ENCODE peak calls at places on chromosomes 13 and 19, in four cellular contexts. One of them, this sample, is unnamed.

GRCh38 chr13:97328222-97328790 is 105.7 kb upstream of the RAP2A start:
- DNase-seq in H1: no peak
- DNase-seq in IMR-90: peak
- DNase-seq in H9: peak
- DNase-seq in this sample: peak

GRCh38 chr19:51701468-51702100 is 8.5 kb downstream of the SPACA6 start:
- DNase-seq in H9: no peak
- DNase-seq in IMR-90: no peak
- DNase-seq in H1: no peak
- DNase-seq in this sample: no peak

GRCh38 chr13:21675095-21676007 is 4.5 kb downstream of the FGF9 start:
- DNase-seq in H9: peak
- DNase-seq in IMR-90: no peak
- DNase-seq in H1: peak
- DNase-seq in this sample: peak

GRCh38 chr19:58554494-58555368 is at the start of gene CHMP2A:
- DNase-seq in H9: peak
- DNase-seq in H1: peak
- DNase-seq in IMR-90: peak
- DNase-seq in this sample: peak

GRCh38 chr19:45076029-45076850 is at the start of gene ZNF296:
- DNase-seq in H9: peak
- DNase-seq in H1: peak
- DNase-seq in IMR-90: no peak
- DNase-seq in this sample: peak

GRCh38 chr13:20702945-20703784 is at the start of gene IL17D:
- DNase-seq in IMR-90: no peak
- DNase-seq in H1: peak
- DNase-seq in H9: no peak
- DNase-seq in this sample: no peak

GRCh38 chr19:43704002-43704705 is 11.7 kb upstream of the IRGC start:
- DNase-seq in IMR-90: no peak
- DNase-seq in H1: no peak
- DNase-seq in H9: no peak
- DNase-seq in this sample: no peak

GRCh38 chr19:43474986-43475705 is 9.7 kb upstream of the LYPD3 start:
- DNase-seq in IMR-90: peak
- DNase-seq in H9: peak
- DNase-seq in H1: peak
- DNase-seq in this sample: peak

GRCh38 chr19:41541990-41542584 is 33.9 kb upstream of the CEACAM21 start:
- DNase-seq in IMR-90: peak
- DNase-seq in H1: peak
- DNase-seq in H9: peak
- DNase-seq in this sample: peak

GRCh38 chr19:6610934-6611370 is 20.0 kb upstream of the CD70 start:
- DNase-seq in H9: no peak
- DNase-seq in IMR-90: peak
- DNase-seq in H1: no peak
- DNase-seq in this sample: no peak

GRCh38 chr19:46976845-46977320 is 42.8 kb upstream of the NPAS1 start:
- DNase-seq in IMR-90: peak
- DNase-seq in H9: peak
- DNase-seq in H1: no peak
- DNase-seq in this sample: peak

GRCh38 chr13:20528451-20528850 is 2.8 kb upstream of the CRYL1 start:
- DNase-seq in IMR-90: no peak
- DNase-seq in H9: no peak
- DNase-seq in H1: no peak
- DNase-seq in this sample: no peak

GRCh38 chr19:7636691-7637373 is at the start of gene STXBP2:
- DNase-seq in IMR-90: no peak
- DNase-seq in H9: peak
- DNase-seq in H1: peak
- DNase-seq in this sample: peak

GRCh38 chr19:40331052-40331451 is 17.1 kb downstream of the C19orf47 start:
- DNase-seq in H1: no peak
- DNase-seq in H9: no peak
- DNase-seq in IMR-90: no peak
- DNase-seq in this sample: no peak

GRCh38 chr19:4130635-4131438 is 6.9 kb upstream of the MAP2K2 start:
- DNase-seq in H1: no peak
- DNase-seq in H9: no peak
- DNase-seq in IMR-90: peak
- DNase-seq in this sample: no peak

GRCh38 chr13:22047082-22047784 is 376.4 kb downstream of the FGF9 start:
- DNase-seq in IMR-90: peak
- DNase-seq in H1: no peak
- DNase-seq in H9: no peak
- DNase-seq in this sample: no peak

GRCh38 chr19:46916971-46917370 is 56.2 kb downstream of the ARHGAP35 start:
- DNase-seq in H9: no peak
- DNase-seq in IMR-90: no peak
- DNase-seq in H1: no peak
- DNase-seq in this sample: no peak

GRCh38 chr19:18479964-18480723 is 41.7 kb downstream of the ELL start:
- DNase-seq in H9: no peak
- DNase-seq in H1: no peak
- DNase-seq in IMR-90: peak
- DNase-seq in this sample: no peak

GRCh38 chr19:38389957-38390924 is 1.7 kb downstream of the SPRED3 start:
- DNase-seq in H1: no peak
- DNase-seq in H9: no peak
- DNase-seq in IMR-90: no peak
- DNase-seq in this sample: peak

GRCh38 chr13:84430015-84430414 is 547.7 kb upstream of the SLITRK1 start:
- DNase-seq in IMR-90: peak
- DNase-seq in H9: no peak
- DNase-seq in H1: no peak
- DNase-seq in this sample: no peak

GRCh38 chr13:50353651-50354415 is 338.6 kb downstream of the KCNRG start:
- DNase-seq in IMR-90: peak
- DNase-seq in H1: no peak
- DNase-seq in H9: no peak
- DNase-seq in this sample: no peak

GRCh38 chr13:50104493-50104892 is 89.2 kb downstream of the KCNRG start:
- DNase-seq in IMR-90: peak
- DNase-seq in H1: no peak
- DNase-seq in H9: no peak
- DNase-seq in this sample: peak

GRCh38 chr13:33723365-33723764 is 94.6 kb upstream of the RFC3 start:
- DNase-seq in H1: no peak
- DNase-seq in H9: no peak
- DNase-seq in IMR-90: no peak
- DNase-seq in this sample: no peak

GRCh38 chr13:90448466-90449037 is 898.9 kb upstream of the MIR17HG start:
- DNase-seq in H9: no peak
- DNase-seq in H1: no peak
- DNase-seq in IMR-90: no peak
- DNase-seq in this sample: no peak

GRCh38 chr13:40271511-40271910 is 394.9 kb downstream of the FOXO1 start:
- DNase-seq in IMR-90: no peak
- DNase-seq in H1: no peak
- DNase-seq in H9: no peak
- DNase-seq in this sample: no peak

GRCh38 chr13:20156711-20157110 is 4.1 kb downstream of the GJA3 start:
- DNase-seq in H9: peak
- DNase-seq in IMR-90: no peak
- DNase-seq in H1: no peak
- DNase-seq in this sample: no peak

GRCh38 chr19:1474765-1475351 is 4.2 kb downstream of the C19orf25 start:
- DNase-seq in H1: no peak
- DNase-seq in H9: no peak
- DNase-seq in IMR-90: no peak
- DNase-seq in this sample: no peak

GRCh38 chr13:75052616-75053015 is 429.4 kb downstream of the TBC1D4 start:
- DNase-seq in IMR-90: no peak
- DNase-seq in H1: no peak
- DNase-seq in H9: no peak
- DNase-seq in this sample: no peak

GRCh38 chr13:78784017-78784745 is 125.2 kb upstream of the OBI1 start:
- DNase-seq in H1: no peak
- DNase-seq in H9: no peak
- DNase-seq in IMR-90: no peak
- DNase-seq in this sample: no peak

GRCh38 chr19:45179063-45179847 is 671 bp downstream of the BLOC1S3 start:
- DNase-seq in H1: no peak
- DNase-seq in H9: no peak
- DNase-seq in IMR-90: peak
- DNase-seq in this sample: no peak

GRCh38 chr19:4474504-4475136 is 2.5 kb downstream of the HDGFL2 start:
- DNase-seq in H1: peak
- DNase-seq in H9: peak
- DNase-seq in IMR-90: peak
- DNase-seq in this sample: peak

GRCh38 chr13:80313668-80314278 is 27.2 kb downstream of the SPRY2 start:
- DNase-seq in H1: no peak
- DNase-seq in H9: no peak
- DNase-seq in IMR-90: peak
- DNase-seq in this sample: no peak

GRCh38 chr13:113666951-113667701 is at the start of gene GRK1:
- DNase-seq in IMR-90: no peak
- DNase-seq in H1: no peak
- DNase-seq in H9: no peak
- DNase-seq in this sample: peak

GRCh38 chr19:5717215-5717614 is 2.7 kb downstream of the LONP1 start:
- DNase-seq in H9: no peak
- DNase-seq in IMR-90: no peak
- DNase-seq in H1: no peak
- DNase-seq in this sample: no peak

GRCh38 chr19:31478241-31478640 is 129.0 kb upstream of the TSHZ3 start:
- DNase-seq in IMR-90: no peak
- DNase-seq in H9: no peak
- DNase-seq in H1: no peak
- DNase-seq in this sample: no peak

GRCh38 chr13:50219743-50220142 is 204.5 kb downstream of the KCNRG start:
- DNase-seq in H1: no peak
- DNase-seq in H9: no peak
- DNase-seq in IMR-90: no peak
- DNase-seq in this sample: no peak

GRCh38 chr19:28021316-28022185 is 1191.4 kb downstream of the UQCRFS1 start:
- DNase-seq in IMR-90: no peak
- DNase-seq in H9: no peak
- DNase-seq in H1: no peak
- DNase-seq in this sample: no peak

GRCh38 chr19:15320118-15320517 is 12.2 kb downstream of the BRD4 start:
- DNase-seq in IMR-90: peak
- DNase-seq in H1: no peak
- DNase-seq in H9: no peak
- DNase-seq in this sample: no peak

DNA sequence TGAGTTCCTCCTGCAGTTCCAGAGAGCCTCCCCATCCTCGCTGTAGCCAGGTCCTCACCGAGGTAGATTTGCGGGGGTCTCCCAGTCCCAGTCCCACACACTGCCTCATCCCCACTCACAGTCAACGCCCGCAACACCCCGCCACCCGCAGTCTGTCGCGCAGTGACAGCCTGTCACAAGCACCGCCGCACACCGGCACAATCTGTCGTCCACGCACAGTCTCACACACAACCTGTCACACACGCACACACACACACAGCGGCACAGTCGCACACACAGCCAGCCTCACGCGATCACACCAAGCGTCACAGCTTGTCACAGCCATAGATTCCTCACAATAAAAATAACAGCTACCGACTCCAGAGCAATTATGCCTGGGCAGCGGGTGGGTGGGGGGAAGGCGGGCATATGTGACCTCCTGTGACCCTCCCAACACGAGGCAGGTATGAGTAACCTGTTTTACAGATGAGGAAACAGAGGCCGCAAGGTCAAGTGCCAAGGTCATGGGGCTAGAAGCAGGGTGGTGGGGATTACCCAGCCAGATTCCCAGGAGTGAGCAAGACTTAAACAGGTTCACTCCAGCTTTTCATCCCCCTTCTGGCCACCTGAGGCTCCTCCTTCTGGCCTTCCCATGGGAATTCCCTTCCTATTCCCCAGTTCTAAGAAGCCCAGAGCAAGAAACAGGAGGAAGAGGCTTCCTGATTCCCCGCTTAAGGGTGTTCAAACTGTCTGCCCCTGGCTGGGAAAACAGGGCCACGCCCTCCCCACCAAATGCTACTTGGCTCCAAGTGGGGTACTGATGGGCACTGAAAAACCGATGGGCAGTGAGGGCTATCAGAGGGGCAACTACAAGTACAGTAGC is 13.9 kb downstream of the NFIX start:
- DNase-seq in H9: no peak
- DNase-seq in H1: no peak
- DNase-seq in IMR-90: no peak
- DNase-seq in this sample: peak
- H4K5ac ChIP-seq in H9: no peak
- H4K5ac ChIP-seq in H1: no peak
- H4K5ac ChIP-seq in IMR-90: no peak
- H4K5ac ChIP-seq in this sample: no peak

DNA sequence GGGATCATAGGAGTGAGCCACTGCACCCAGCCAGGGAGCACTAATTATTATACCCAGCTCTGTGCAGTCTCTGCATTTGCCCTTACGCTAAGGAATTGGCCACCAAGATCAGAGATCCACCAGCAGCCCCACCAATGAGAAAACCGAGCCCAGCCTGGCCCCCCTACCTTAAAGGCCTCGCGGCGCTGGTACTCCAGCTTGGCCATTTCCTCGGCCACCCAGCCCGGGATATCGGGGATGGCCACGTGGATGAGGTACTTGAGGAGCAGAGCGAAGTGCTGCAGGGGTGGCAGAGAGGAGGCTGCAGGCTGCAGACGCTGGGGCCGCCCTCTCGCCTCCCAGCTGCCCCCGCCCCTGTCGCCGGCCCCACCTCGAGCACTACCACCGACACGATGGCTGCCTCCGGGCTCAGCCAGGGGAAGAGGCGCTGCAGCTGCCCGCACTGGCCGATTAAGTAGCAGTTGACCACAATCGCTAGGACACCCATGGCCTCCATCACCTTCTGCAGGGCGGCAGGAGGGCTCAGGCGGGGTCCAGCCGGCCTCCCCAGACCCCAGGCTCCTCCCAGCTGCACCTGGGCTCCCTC is 7.5 kb downstream of the ANO8 start:
- DNase-seq in IMR-90: no peak
- DNase-seq in H9: no peak
- DNase-seq in H1: no peak
- DNase-seq in this sample: no peak
- H3K9ac ChIP-seq in IMR-90: no peak
- H3K9ac ChIP-seq in H9: peak
- H3K9ac ChIP-seq in H1: no peak
- H3K9ac ChIP-seq in this sample: peak

GRCh38 chr19:48861313-48861712 is 7.1 kb downstream of the PLEKHA4 start:
- DNase-seq in H9: no peak
- DNase-seq in IMR-90: no peak
- DNase-seq in H1: no peak
- DNase-seq in this sample: no peak
- H4K5ac ChIP-seq in H9: no peak
- H4K5ac ChIP-seq in IMR-90: no peak
- H4K5ac ChIP-seq in H1: no peak
- H4K5ac ChIP-seq in this sample: no peak

GRCh38 chr13:99086149-99086868 is 108.4 kb upstream of the DOCK9 start:
- DNase-seq in IMR-90: peak
- DNase-seq in H1: peak
- DNase-seq in H9: peak
- DNase-seq in this sample: peak
- H3K9ac ChIP-seq in IMR-90: no peak
- H3K9ac ChIP-seq in H1: no peak
- H3K9ac ChIP-seq in H9: no peak
- H3K9ac ChIP-seq in this sample: peak